ENCODE peak calls at places on chromosomes 5 and 9, in eight cellular contexts. R is anterior cingulate cortex; G is BJ; F is activated CD8-positive, alpha-beta memory T cell treated with anti-CD3 and anti-CD28 coated beads for 48 hours; J is ecto neural progenitor cell; T is mesenchymal stem cell; M is SJSA1; A is mucosa of descending colon. L is an unnamed sample.

GRCh38 chr5:141665995-141666940 is 15.1 kb upstream of the FCHSD1 start:
- DNase-seq in R (no peak), G (no peak), F (no peak), J (no peak), T (no peak), M (no peak), A (no peak), L (no peak)

GRCh38 chr5:135560858-135561257 is 17.9 kb downstream of the CXCL14 start:
- DNase-seq in R (peak; percentile 39), G (no peak), F (peak; percentile 49), J (peak; percentile 86), T (peak; percentile 71), M (peak; percentile 80), A (peak; percentile 84), L (no peak)

GRCh38 chr5:29885595-29885994 is 1307.9 kb upstream of the CDH6 start:
- DNase-seq in R (no peak), G (no peak), F (no peak), J (no peak), T (no peak), M (no peak), A (no peak), L (no peak)

GRCh38 chr5:151107738-151108520 is 27.1 kb upstream of the TNIP1 start:
- DNase-seq in R (no peak), G (no peak), F (no peak), J (no peak), T (no peak), M (no peak), A (peak; percentile 66), L (no peak)

GRCh38 chr5:144951001-144951400 is 780.3 kb downstream of the KCTD16 start:
- DNase-seq in R (no peak), G (no peak), F (no peak), J (no peak), T (no peak), M (no peak), A (no peak), L (no peak)

GRCh38 chr5:73464016-73464745 is 15.6 kb upstream of the FOXD1 start:
- DNase-seq in R (no peak), G (peak; percentile 43), F (no peak), J (no peak), T (no peak), M (no peak), A (no peak), L (no peak)

GRCh38 chr5:43601454-43602260 is 1.3 kb upstream of the NNT start:
- DNase-seq in R (no peak), G (no peak), F (no peak), J (no peak), T (peak; percentile 74), M (peak; percentile 54), A (no peak), L (no peak)

GRCh38 chr9:21110708-21111576 is 30.7 kb downstream of the IFNW1 start:
- DNase-seq in R (no peak), G (no peak), F (no peak), J (no peak), T (peak; percentile 78), M (peak; percentile 31), A (no peak), L (peak; percentile 41)

GRCh38 chr5:148653271-148653839 is 972 bp downstream of the HTR4 start:
- DNase-seq in R (no peak), G (no peak), F (no peak), J (no peak), T (no peak), M (no peak), A (no peak), L (no peak)

GRCh38 chr5:56006600-56006999 is 11.8 kb upstream of the IL6ST start:
- DNase-seq in R (no peak), G (no peak), F (no peak), J (no peak), T (no peak), M (no peak), A (no peak), L (no peak)

GRCh38 chr5:146647656-146648199 is 131.7 kb upstream of the GPR151 start:
- DNase-seq in R (peak; percentile 11), G (no peak), F (no peak), J (no peak), T (no peak), M (no peak), A (no peak), L (no peak)

GRCh38 chr9:3828495-3828894 is 302.7 kb upstream of the RFX3 start:
- DNase-seq in R (no peak), G (no peak), F (no peak), J (no peak), T (peak; percentile 50), M (no peak), A (no peak), L (no peak)